ENCODE peak calls at places on chromosomes 6 and 20, in four cellular contexts. One of them, this sample, is unnamed.

GRCh38 chr6:16089232-16089843 is 39.5 kb upstream of the MYLIP start:
- DNase-seq in tibial nerve: no peak
- DNase-seq in astrocyte: no peak
- DNase-seq in mesendoderm: no peak
- DNase-seq in this sample: no peak

GRCh38 chr6:114558153-114558552 is 215.3 kb upstream of the HS3ST5 start:
- DNase-seq in tibial nerve: no peak
- DNase-seq in mesendoderm: no peak
- DNase-seq in astrocyte: no peak
- DNase-seq in this sample: no peak

GRCh38 chr6:125300992-125301434 is 754 bp downstream of the HDDC2 start:
- DNase-seq in astrocyte: peak; percentile 26
- DNase-seq in mesendoderm: peak; percentile 21
- DNase-seq in tibial nerve: no peak
- DNase-seq in this sample: no peak

GRCh38 chr6:15595461-15596173 is 67.2 kb downstream of the DTNBP1 start:
- DNase-seq in tibial nerve: no peak
- DNase-seq in mesendoderm: no peak
- DNase-seq in astrocyte: peak; percentile 8
- DNase-seq in this sample: no peak

GRCh38 chr6:33975631-33976424 is 170.1 kb downstream of the GRM4 start:
- DNase-seq in mesendoderm: peak; percentile 70
- DNase-seq in tibial nerve: no peak
- DNase-seq in astrocyte: no peak
- DNase-seq in this sample: no peak

GRCh38 chr6:111238464-111239119 is 151.3 kb downstream of the SLC16A10 start:
- DNase-seq in astrocyte: peak; percentile 55
- DNase-seq in mesendoderm: no peak
- DNase-seq in tibial nerve: no peak
- DNase-seq in this sample: no peak

GRCh38 chr6:39664173-39664572 is 61.0 kb downstream of the KIF6 start:
- DNase-seq in astrocyte: no peak
- DNase-seq in mesendoderm: no peak
- DNase-seq in tibial nerve: no peak
- DNase-seq in this sample: no peak

GRCh38 chr6:75337805-75338204 is 53.2 kb upstream of the TMEM30A start:
- DNase-seq in mesendoderm: no peak
- DNase-seq in astrocyte: peak; percentile 19
- DNase-seq in tibial nerve: no peak
- DNase-seq in this sample: no peak

GRCh38 chr20:44861547-44862006 is 23.9 kb upstream of the YWHAB start:
- DNase-seq in astrocyte: peak; percentile 63
- DNase-seq in mesendoderm: no peak
- DNase-seq in tibial nerve: no peak
- DNase-seq in this sample: no peak

GRCh38 chr6:105038259-105038658 is 81.4 kb downstream of the LIN28B start:
- DNase-seq in mesendoderm: peak; percentile 74
- DNase-seq in tibial nerve: no peak
- DNase-seq in astrocyte: no peak
- DNase-seq in this sample: no peak

GRCh38 chr6:34858681-34859080 is 29.2 kb downstream of the TAF11 start:
- DNase-seq in tibial nerve: no peak
- DNase-seq in mesendoderm: peak; percentile 40
- DNase-seq in astrocyte: no peak
- DNase-seq in this sample: no peak

GRCh38 chr20:33655164-33655563 is 7.0 kb upstream of the C20orf144 start:
- DNase-seq in tibial nerve: no peak
- DNase-seq in astrocyte: no peak
- DNase-seq in mesendoderm: no peak
- DNase-seq in this sample: no peak

GRCh38 chr6:110315856-110316398 is 42.2 kb downstream of the METTL24 start:
- DNase-seq in astrocyte: no peak
- DNase-seq in mesendoderm: no peak
- DNase-seq in tibial nerve: no peak
- DNase-seq in this sample: no peak

DNA sequence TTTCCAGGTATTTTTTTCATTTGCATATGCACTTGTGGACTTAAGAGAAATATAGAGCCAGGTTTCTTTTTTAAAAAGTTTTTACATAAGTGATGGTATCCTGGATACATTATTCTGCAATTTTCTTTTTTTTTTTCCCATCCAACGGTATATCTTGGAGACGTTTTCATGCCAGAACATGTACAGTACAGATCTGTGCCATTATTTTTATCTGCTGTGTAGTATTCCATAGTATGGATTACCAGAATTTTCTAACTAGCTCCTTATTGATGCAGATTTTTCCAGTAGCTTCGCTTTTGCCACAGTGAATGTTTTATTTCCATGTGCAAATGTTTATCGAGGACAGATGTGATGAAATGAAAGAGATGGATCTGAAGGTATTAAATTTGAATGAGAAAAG is 34.1 kb downstream of the PPP1R16B start:
- DNase-seq in mesendoderm: no peak
- DNase-seq in astrocyte: no peak
- DNase-seq in tibial nerve: no peak
- DNase-seq in this sample: no peak
- H3K27me3 ChIP-seq in mesendoderm: no peaks in the 10 kb centered on the region
- H3K27me3 ChIP-seq in astrocyte: no peaks in the 10 kb centered on the region
- H3K27me3 ChIP-seq in tibial nerve: no peaks in the 10 kb centered on the region
- H3K27me3 ChIP-seq in this sample: no peaks in the 10 kb centered on the region

DNA sequence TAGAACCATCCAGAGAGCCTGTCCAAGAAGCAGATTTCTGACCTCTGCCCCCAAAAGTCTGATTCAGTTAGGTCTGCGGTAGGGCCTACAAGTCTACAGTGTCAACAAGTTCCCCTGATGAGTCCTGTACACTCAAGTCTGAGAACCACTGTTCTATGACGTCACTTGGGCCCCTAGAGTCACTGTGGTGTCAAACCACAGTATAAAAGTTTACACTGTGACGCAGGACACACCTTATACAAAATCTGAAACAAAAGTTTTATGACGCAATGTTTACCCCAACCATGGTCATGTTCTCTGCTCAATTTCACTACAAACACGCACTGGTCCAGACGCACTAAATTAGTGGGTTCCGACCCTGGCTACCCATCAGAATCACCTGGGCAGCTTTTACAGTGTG is 17.9 kb downstream of the SLA2 start:
- DNase-seq in astrocyte: no peak
- DNase-seq in mesendoderm: no peak
- DNase-seq in tibial nerve: no peak
- DNase-seq in this sample: no peak
- H3K4me3 ChIP-seq in astrocyte: no peak overlapping the region
- H3K4me3 ChIP-seq in mesendoderm: no peak overlapping the region
- H3K4me3 ChIP-seq in tibial nerve: no peak overlapping the region
- H3K4me3 ChIP-seq in this sample: no peak overlapping the region

GRCh38 chr6:136084403-136084802 is 165.7 kb downstream of the MTFR2 start:
- DNase-seq in astrocyte: peak; percentile 18
- DNase-seq in mesendoderm: no peak
- DNase-seq in tibial nerve: no peak
- DNase-seq in this sample: no peak
- H3K27ac ChIP-seq in astrocyte: no peak overlapping the region
- H3K27ac ChIP-seq in mesendoderm: no peak overlapping the region
- H3K27ac ChIP-seq in tibial nerve: no peak overlapping the region
- H3K27ac ChIP-seq in this sample: no peak overlapping the region

GRCh38 chr6:108116424-108116780 is 41.9 kb upstream of the OSTM1 start:
- DNase-seq in astrocyte: no peak
- DNase-seq in mesendoderm: no peak
- DNase-seq in tibial nerve: no peak
- DNase-seq in this sample: no peak

GRCh38 chr6:108118359-108118724 is 43.8 kb upstream of the OSTM1 start:
- DNase-seq in mesendoderm: no peak
- DNase-seq in astrocyte: no peak
- DNase-seq in tibial nerve: no peak
- DNase-seq in this sample: no peak

GRCh38 chr6:108118791-108119211 is 44.3 kb upstream of the OSTM1 start:
- DNase-seq in astrocyte: no peak
- DNase-seq in tibial nerve: no peak
- DNase-seq in mesendoderm: peak; percentile 35
- DNase-seq in this sample: no peak

GRCh38 chr6:108116781-108117426 is 42.4 kb upstream of the OSTM1 start:
- DNase-seq in tibial nerve: no peak
- DNase-seq in astrocyte: no peak
- DNase-seq in mesendoderm: no peak
- DNase-seq in this sample: no peak

GRCh38 chr6:108117427-108118358 is 43.2 kb upstream of the OSTM1 start:
- DNase-seq in astrocyte: no peak
- DNase-seq in tibial nerve: no peak
- DNase-seq in mesendoderm: peak; percentile 72
- DNase-seq in this sample: peak; percentile 35
- H3K27me3 ChIP-seq in astrocyte: peaks cover 72% of the 10 kb centered on the region
- H3K27me3 ChIP-seq in tibial nerve: no peaks in the 10 kb centered on the region
- H3K27me3 ChIP-seq in mesendoderm: peaks cover 67% of the 10 kb centered on the region
- H3K27me3 ChIP-seq in this sample: peaks cover 29% of the 10 kb centered on the region

DNA sequence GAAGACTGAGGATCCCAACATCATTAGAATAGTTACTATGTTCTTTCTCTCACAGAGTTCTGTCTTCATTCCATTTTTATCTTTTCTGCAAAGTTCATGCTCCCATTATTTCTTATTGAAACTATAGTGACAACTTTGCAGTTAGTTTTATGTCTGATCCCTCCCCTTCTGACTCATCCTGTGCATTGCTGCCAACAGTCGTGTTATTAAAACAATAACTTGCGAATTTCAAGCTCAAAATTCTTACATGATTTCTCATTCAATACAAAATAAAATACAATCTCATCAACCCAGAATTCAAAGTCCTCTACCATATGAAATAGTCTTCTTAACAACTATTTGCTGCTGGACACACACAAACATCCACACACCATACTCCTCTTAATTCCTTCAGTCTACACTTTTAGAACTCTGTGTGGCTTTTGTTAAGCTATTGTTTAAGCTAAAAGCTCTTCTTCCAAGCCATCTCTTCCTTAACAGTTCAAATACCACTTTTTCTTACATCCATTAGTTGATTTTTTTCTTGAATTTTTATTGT is 261.4 kb upstream of the IRAK1BP1 start:
- DNase-seq in mesendoderm: no peak
- DNase-seq in astrocyte: peak; percentile 87
- DNase-seq in tibial nerve: no peak
- DNase-seq in this sample: no peak
- H3K4me3 ChIP-seq in mesendoderm: no peak overlapping the region
- H3K4me3 ChIP-seq in astrocyte: peak overlapping the region; percentile 61
- H3K4me3 ChIP-seq in tibial nerve: no peak overlapping the region
- H3K4me3 ChIP-seq in this sample: no peak overlapping the region

GRCh38 chr20:23401051-23401450 is 20.2 kb downstream of the NAPB start:
- DNase-seq in tibial nerve: no peak
- DNase-seq in mesendoderm: no peak
- DNase-seq in astrocyte: no peak
- DNase-seq in this sample: no peak
- H3K27ac ChIP-seq in tibial nerve: no peak overlapping the region
- H3K27ac ChIP-seq in mesendoderm: no peak overlapping the region
- H3K27ac ChIP-seq in astrocyte: no peak overlapping the region
- H3K27ac ChIP-seq in this sample: no peak overlapping the region